ENCODE peak calls at places on chromosomes 6 and 20, in ten cellular contexts. N is iris pigment epithelial cell, Y is LoVo, U is NB4, L is HFF-Myc, O is cerebellum, H is DMS 273 treated with DMSO at 0.1 percent for 48 hours, A is iPS-NIHi11, V is posterior vena cava, D is SK-N-SH. J is an unnamed sample.
A peak's percentile ranks its signal among the peaks of the same experiment; 100 is the strongest.

GRCh38 chr20:25374842-25375241 is 15.8 kb downstream of the ABHD12 start:
- DNase-seq in N (no peak), Y (no peak), U (no peak), L (no peak), O (no peak), H (no peak), A (no peak), V (no peak), D (no peak), J (no peak)

GRCh38 chr20:3635346-3635745 is 27.9 kb downstream of the GFRA4 start:
- DNase-seq in N (peak; percentile 11), Y (no peak), U (no peak), L (no peak), O (no peak), H (no peak), A (no peak), V (no peak), D (no peak), J (no peak)

GRCh38 chr6:70714716-70715257 is 47.1 kb downstream of the SMAP1 start:
- DNase-seq in N (no peak), Y (no peak), U (no peak), L (no peak), O (no peak), H (no peak), A (no peak), V (no peak), D (no peak), J (no peak)

GRCh38 chr6:27188206-27188884 is 59.2 kb upstream of the PRSS16 start:
- DNase-seq in N (peak; percentile 76), Y (peak; percentile 83), U (peak; percentile 80), L (peak; percentile 50), O (peak; percentile 33), H (peak; percentile 42), A (peak; percentile 74), V (no peak), D (peak; percentile 60), J (no peak)

GRCh38 chr6:31886426-31887068 is 7.8 kb upstream of the SLC44A4 start:
- DNase-seq in N (no peak), Y (no peak), U (no peak), L (no peak), O (no peak), H (no peak), A (no peak), V (no peak), D (peak; percentile 11), J (no peak)

GRCh38 chr6:82720992-82721391 is 344.6 kb downstream of the UBE3D start:
- DNase-seq in N (no peak), Y (no peak), U (no peak), L (no peak), O (no peak), H (no peak), A (no peak), V (no peak), D (no peak), J (no peak)

GRCh38 chr20:17627101-17627950 is 54.7 kb downstream of the RRBP1 start:
- DNase-seq in N (no peak), Y (no peak), U (peak; percentile 92), L (no peak), O (no peak), H (no peak), A (no peak), V (peak; percentile 72), D (no peak), J (no peak)

GRCh38 chr20:40522405-40522804 is 166.6 kb downstream of the MAFB start:
- DNase-seq in N (no peak), Y (no peak), U (no peak), L (no peak), O (no peak), H (no peak), A (no peak), V (no peak), D (no peak), J (no peak)

GRCh38 chr6:29426654-29427053 is 11.9 kb downstream of the OR12D1 start:
- DNase-seq in N (no peak), Y (no peak), U (peak; percentile 7), L (no peak), O (no peak), H (no peak), A (no peak), V (no peak), D (no peak), J (no peak)

GRCh38 chr6:64012351-64013060 is 376.9 kb downstream of the PHF3 start:
- DNase-seq in N (peak; percentile 44), Y (peak; percentile 45), U (peak; percentile 32), L (no peak), O (peak; percentile 19), H (peak; percentile 1), A (peak; percentile 44), V (no peak), D (peak; percentile 75), J (peak; percentile 92)

GRCh38 chr6:105936972-105937371 is 149.2 kb upstream of the PRDM1 start:
- DNase-seq in N (no peak), Y (no peak), U (no peak), L (no peak), O (no peak), H (no peak), A (no peak), V (no peak), D (no peak), J (no peak)

GRCh38 chr20:4038047-4038459 is 22.7 kb upstream of the RNF24 start:
- DNase-seq in N (peak; percentile 75), Y (peak; percentile 85), U (peak; percentile 99), L (peak; percentile 65), O (no peak), H (no peak), A (peak; percentile 49), V (peak; percentile 86), D (no peak), J (no peak)

GRCh38 chr6:31115941-31116560 is 1.5 kb downstream of the PSORS1C1 start:
- DNase-seq in N (no peak), Y (no peak), U (no peak), L (no peak), O (no peak), H (no peak), A (no peak), V (peak; percentile 74), D (no peak), J (no peak)

GRCh38 chr20:11721411-11721810 is 196.3 kb upstream of the BTBD3 start:
- DNase-seq in N (no peak), Y (no peak), U (no peak), L (no peak), O (no peak), H (no peak), A (no peak), V (no peak), D (no peak), J (no peak)

GRCh38 chr20:46122516-46123481 is 4.7 kb downstream of the CD40 start:
- DNase-seq in N (no peak), Y (no peak), U (no peak), L (no peak), O (no peak), H (no peak), A (no peak), V (peak; percentile 74), D (no peak), J (no peak)

GRCh38 chr20:2470051-2470431 is 548 bp downstream of the SNRPB start:
- DNase-seq in N (peak; percentile 59), Y (peak; percentile 41), U (peak; percentile 85), L (no peak), O (peak; percentile 36), H (peak; percentile 29), A (peak; percentile 59), V (no peak), D (peak; percentile 72), J (peak; percentile 72)

GRCh38 chr20:13492001-13492480 is 146.7 kb downstream of the TASP1 start:
- DNase-seq in N (peak; percentile 80), Y (no peak), U (no peak), L (peak; percentile 32), O (no peak), H (no peak), A (peak; percentile 73), V (no peak), D (no peak), J (no peak)